ENCODE peak calls at places on chromosome 7, in seven cellular contexts. V, O, S, Z, E, U and I are unnamed samples.

GRCh38 chr7:37480642-37481041 is 32.0 kb upstream of the ELMO1 start:
- DNase-seq in V (no peak), O (no peak), S (no peak), Z (no peak), E (no peak), U (no peak), I (no peak)

GRCh38 chr7:141754939-141755338 is 9.0 kb upstream of the TAS2R3 start:
- DNase-seq in V (no peak), O (no peak), S (no peak), Z (peak), E (no peak), U (peak), I (no peak)

GRCh38 chr7:43535031-43535451 is 47.9 kb upstream of the STK17A start:
- DNase-seq in V (peak), O (no peak), S (no peak), Z (peak), E (peak), U (no peak), I (no peak)

GRCh38 chr7:104207731-104208420 is at the start of gene ORC5:
- DNase-seq in V (peak), O (peak), S (peak), Z (peak), E (peak), U (peak), I (peak)

GRCh38 chr7:117781707-117782106 is 91.5 kb downstream of the CTTNBP2 start:
- DNase-seq in V (no peak), O (no peak), S (no peak), Z (peak), E (no peak), U (no peak), I (no peak)

GRCh38 chr7:47763063-47763974 is 181.4 kb upstream of the TNS3 start:
- DNase-seq in V (peak), O (no peak), S (no peak), Z (peak), E (peak), U (no peak), I (no peak)

GRCh38 chr7:46764100-46764941 is 817.6 kb downstream of the TNS3 start:
- DNase-seq in V (peak), O (no peak), S (no peak), Z (peak), E (peak), U (peak), I (no peak)

GRCh38 chr7:129713544-129713943 is 102.0 kb downstream of the NRF1 start:
- DNase-seq in V (no peak), O (no peak), S (no peak), Z (no peak), E (no peak), U (no peak), I (no peak)

GRCh38 chr7:14807498-14807897 is 95.1 kb downstream of the DGKB start:
- DNase-seq in V (no peak), O (no peak), S (no peak), Z (peak), E (peak), U (no peak), I (no peak)

GRCh38 chr7:13414661-13415105 is 574.8 kb downstream of the ETV1 start:
- DNase-seq in V (no peak), O (no peak), S (no peak), Z (peak), E (peak), U (no peak), I (no peak)

GRCh38 chr7:35487402-35487801 is 207.5 kb downstream of the HERPUD2 start:
- DNase-seq in V (no peak), O (no peak), S (no peak), Z (no peak), E (no peak), U (no peak), I (no peak)

GRCh38 chr7:15582773-15583172 is 21.0 kb upstream of the AGMO start:
- DNase-seq in V (no peak), O (no peak), S (no peak), Z (peak), E (no peak), U (no peak), I (no peak)

GRCh38 chr7:75711634-75712494 is 26.9 kb downstream of the HIP1 start:
- DNase-seq in V (peak), O (no peak), S (no peak), Z (peak), E (peak), U (peak), I (no peak)

GRCh38 chr7:126511046-126511445 is 741.7 kb downstream of the GRM8 start:
- DNase-seq in V (no peak), O (no peak), S (no peak), Z (no peak), E (no peak), U (no peak), I (no peak)

GRCh38 chr7:81574723-81575326 is 195.0 kb downstream of the HGF start:
- DNase-seq in V (no peak), O (no peak), S (no peak), Z (peak), E (no peak), U (no peak), I (no peak)

GRCh38 chr7:99314504-99314903 is 11.2 kb upstream of the ARPC1A start:
- DNase-seq in V (no peak), O (no peak), S (peak), Z (no peak), E (no peak), U (peak), I (no peak)

GRCh38 chr7:147298611-147299043 is 1182.0 kb downstream of the CNTNAP2 start:
- DNase-seq in V (no peak), O (peak), S (no peak), Z (peak), E (peak), U (no peak), I (no peak)

GRCh38 chr7:4951903-4952636 is 6.9 kb downstream of the MMD2 start:
- DNase-seq in V (no peak), O (no peak), S (no peak), Z (peak), E (no peak), U (peak), I (no peak)